ENCODE peak calls at places on chromosomes 1 and 21, in seven cellular contexts. S is K562, L is SK-N-SH, R is GM12878, E is HCT116, I is H1, G is HepG2. H is an unnamed sample.

GRCh38 chr1:62688687-62689085 is 500 bp upstream of the DOCK7 start:
- DNase-seq in S (no peak), L (no peak), R (no peak), E (no peak), I (no peak), G (peak), H (no peak)

GRCh38 chr21:17818158-17819113 is 720 bp downstream of the C21orf91 start:
- DNase-seq in S (peak), L (peak), R (no peak), E (no peak), I (no peak), G (peak), H (peak)

GRCh38 chr1:228210684-228211083 is 2.8 kb downstream of the OBSCN start:
- DNase-seq in S (no peak), L (no peak), R (no peak), E (no peak), I (no peak), G (no peak), H (no peak)

GRCh38 chr21:33309778-33310177 is 15.0 kb upstream of the IFNAR1 start:
- DNase-seq in S (no peak), L (no peak), R (no peak), E (no peak), I (no peak), G (no peak), H (no peak)

GRCh38 chr1:53919675-53920066 is 25.7 kb downstream of the DIO1 start:
- DNase-seq in S (no peak), L (no peak), R (no peak), E (no peak), I (no peak), G (no peak), H (no peak)

GRCh38 chr1:182766881-182767645 is 22.5 kb upstream of the NPL start:
- DNase-seq in S (no peak), L (no peak), R (no peak), E (no peak), I (no peak), G (no peak), H (no peak)

GRCh38 chr1:117795190-117795589 is 134.2 kb downstream of the GDAP2 start:
- DNase-seq in S (peak), L (no peak), R (no peak), E (no peak), I (no peak), G (no peak), H (no peak)

GRCh38 chr1:223177681-223178080 is 34.6 kb upstream of the TLR5 start:
- DNase-seq in S (peak), L (no peak), R (no peak), E (no peak), I (no peak), G (peak), H (peak)

GRCh38 chr1:202348005-202348508 is 442 bp upstream of the PPP1R12B start:
- DNase-seq in S (no peak), L (no peak), R (no peak), E (no peak), I (no peak), G (no peak), H (no peak)
- TF ChIP-seq JUND in S (peak), L (no peak), R (peak), E (no peak), I (no peak), G (no peak), H (no peak)

DNA sequence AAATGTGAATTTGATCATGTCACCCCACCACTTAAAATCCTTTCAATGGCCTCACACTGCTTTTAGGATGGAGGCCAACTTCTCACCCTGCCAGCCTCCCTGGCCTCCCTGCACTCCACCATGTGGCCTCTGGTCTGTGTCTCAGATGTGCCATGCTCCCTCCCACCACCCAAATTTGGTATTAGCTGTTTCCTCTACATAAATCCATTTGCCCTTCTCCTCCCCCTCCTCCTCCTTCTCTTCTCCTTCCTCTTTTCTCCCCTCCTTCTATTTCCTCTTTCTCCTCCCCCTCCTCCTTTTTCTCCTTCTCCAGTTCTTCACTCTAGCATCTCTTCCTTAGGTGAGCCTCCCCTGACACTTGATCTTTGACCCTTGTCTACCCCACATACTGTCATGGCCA is 16.7 kb upstream of the GUCA2B start:
- DNase-seq in S (no peak), L (no peak), R (no peak), E (no peak), I (no peak), G (no peak), H (no peak)
- TF ChIP-seq JUND in S (no peak), L (no peak), R (no peak), E (no peak), I (no peak), G (no peak), H (no peak)

DNA sequence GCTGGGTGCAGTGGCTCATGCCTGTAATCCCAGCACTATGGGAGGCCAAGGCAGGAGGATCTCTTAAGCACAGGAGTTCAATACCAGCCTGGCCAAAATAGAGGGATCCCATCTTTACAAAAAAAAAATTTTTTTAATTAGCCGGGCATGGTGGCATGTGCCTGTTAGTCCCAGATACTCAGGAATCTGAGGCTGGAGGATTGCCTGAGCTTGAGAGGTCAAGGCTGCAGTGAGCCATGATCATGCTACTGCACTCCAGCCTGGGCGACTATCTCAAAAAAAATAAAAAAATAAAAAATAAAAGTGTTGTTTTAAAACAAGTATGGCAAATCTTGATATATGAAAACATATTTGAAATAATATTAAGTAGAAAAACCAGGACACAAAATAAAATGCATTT is 44.4 kb upstream of the CACHD1 start:
- DNase-seq in S (no peak), L (no peak), R (no peak), E (no peak), I (no peak), G (no peak), H (no peak)
- TF ChIP-seq JUND in S (no peak), L (no peak), R (no peak), E (no peak), I (no peak), G (no peak), H (no peak)

GRCh38 chr1:201820413-201820812 is 8.5 kb upstream of the IPO9 start:
- DNase-seq in S (no peak), L (no peak), R (no peak), E (no peak), I (no peak), G (no peak), H (no peak)
- TF ChIP-seq JUND in S (no peak), L (no peak), R (no peak), E (no peak), I (no peak), G (no peak), H (no peak)

GRCh38 chr1:85451236-85451830 is 13.6 kb downstream of the DDAH1 start:
- DNase-seq in S (no peak), L (no peak), R (no peak), E (peak), I (no peak), G (no peak), H (no peak)
- TF ChIP-seq JUND in S (no peak), L (no peak), R (no peak), E (peak), I (no peak), G (no peak), H (no peak)

DNA sequence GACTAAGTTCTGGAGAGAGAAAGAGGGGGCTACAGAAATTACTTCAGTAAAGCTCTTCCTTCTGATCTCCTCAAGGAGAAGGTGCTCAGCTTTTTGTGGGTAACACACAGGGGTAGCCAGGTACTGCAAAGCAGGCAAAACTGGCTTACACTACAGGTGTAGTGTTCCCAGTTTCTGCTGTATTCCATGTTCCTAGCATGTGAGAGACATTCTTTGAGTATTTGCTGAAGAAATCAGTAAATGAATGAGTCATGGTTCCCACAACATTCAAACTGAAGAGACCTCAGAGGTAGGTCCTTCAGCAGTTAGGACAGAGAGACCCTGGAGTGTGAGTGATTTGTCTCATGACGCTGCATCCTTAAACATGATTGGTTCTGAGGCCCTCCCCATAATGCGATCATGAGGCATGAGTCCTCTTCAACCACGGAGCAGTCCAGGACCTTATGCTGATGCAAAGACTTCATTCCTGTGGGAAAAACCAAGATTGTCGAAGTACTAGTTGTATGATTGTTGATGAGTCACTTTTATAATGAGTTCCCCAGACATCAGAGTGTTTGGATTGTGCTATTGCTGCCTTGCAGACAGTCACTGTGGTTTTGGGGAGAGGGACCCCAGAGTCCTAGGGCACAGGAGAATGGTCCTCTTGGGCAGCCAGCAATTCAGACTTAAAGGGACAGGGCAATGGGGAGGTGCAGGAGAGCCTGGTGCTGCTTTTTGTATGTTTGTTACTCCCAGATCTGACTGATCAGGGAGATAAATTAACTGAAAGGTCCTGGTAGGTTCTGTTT is 2.7 kb upstream of the OR10J4 start:
- DNase-seq in S (no peak), L (no peak), R (no peak), E (no peak), I (no peak), G (no peak), H (no peak)
- TF ChIP-seq JUND in S (no peak), L (no peak), R (no peak), E (no peak), I (no peak), G (no peak), H (no peak)

H was measured in T47D.